ENCODE peak calls at places on chromosome 7, in six cellular contexts. One of them, this sample, is unnamed.

GRCh38 chr7:139955098-139955820 is 107.5 kb downstream of the PARP12 start:
- DNase-seq in T follicular helper cell: no peak
- DNase-seq in H9: no peak
- DNase-seq in psoas muscle: no peak
- DNase-seq in NCI-H1694 treated with DMSO at 0.1 percent for 48 hours: no peak
- DNase-seq in M059J: no peak
- DNase-seq in this sample: no peak

GRCh38 chr7:47540387-47541093 is 41.4 kb downstream of the TNS3 start:
- DNase-seq in T follicular helper cell: no peak
- DNase-seq in H9: no peak
- DNase-seq in psoas muscle: no peak
- DNase-seq in NCI-H1694 treated with DMSO at 0.1 percent for 48 hours: no peak
- DNase-seq in M059J: no peak
- DNase-seq in this sample: no peak

GRCh38 chr7:40437498-40437897 is 302.7 kb downstream of the SUGCT start:
- DNase-seq in T follicular helper cell: no peak
- DNase-seq in H9: no peak
- DNase-seq in psoas muscle: no peak
- DNase-seq in NCI-H1694 treated with DMSO at 0.1 percent for 48 hours: peak
- DNase-seq in M059J: peak
- DNase-seq in this sample: no peak

GRCh38 chr7:105222953-105223352 is 165.8 kb downstream of the SRPK2 start:
- DNase-seq in T follicular helper cell: no peak
- DNase-seq in H9: no peak
- DNase-seq in psoas muscle: no peak
- DNase-seq in NCI-H1694 treated with DMSO at 0.1 percent for 48 hours: no peak
- DNase-seq in M059J: no peak
- DNase-seq in this sample: no peak

GRCh38 chr7:16708496-16708895 is 45.1 kb upstream of the TSPAN13 start:
- DNase-seq in T follicular helper cell: no peak
- DNase-seq in H9: no peak
- DNase-seq in psoas muscle: no peak
- DNase-seq in NCI-H1694 treated with DMSO at 0.1 percent for 48 hours: no peak
- DNase-seq in M059J: peak
- DNase-seq in this sample: no peak

GRCh38 chr7:63789378-63790176 is 209.1 kb upstream of the ZNF722 start:
- DNase-seq in T follicular helper cell: no peak
- DNase-seq in H9: no peak
- DNase-seq in psoas muscle: peak
- DNase-seq in NCI-H1694 treated with DMSO at 0.1 percent for 48 hours: no peak
- DNase-seq in M059J: no peak
- DNase-seq in this sample: no peak

GRCh38 chr7:137940656-137941518 is 61.0 kb downstream of the CREB3L2 start:
- DNase-seq in T follicular helper cell: no peak
- DNase-seq in H9: no peak
- DNase-seq in psoas muscle: no peak
- DNase-seq in NCI-H1694 treated with DMSO at 0.1 percent for 48 hours: no peak
- DNase-seq in M059J: no peak
- DNase-seq in this sample: no peak

GRCh38 chr7:148483515-148483914 is 107.1 kb upstream of the C7orf33 start:
- DNase-seq in T follicular helper cell: no peak
- DNase-seq in H9: no peak
- DNase-seq in psoas muscle: no peak
- DNase-seq in NCI-H1694 treated with DMSO at 0.1 percent for 48 hours: no peak
- DNase-seq in M059J: no peak
- DNase-seq in this sample: no peak

GRCh38 chr7:37405603-37406122 is 43.0 kb downstream of the ELMO1 start:
- DNase-seq in T follicular helper cell: no peak
- DNase-seq in H9: no peak
- DNase-seq in psoas muscle: peak
- DNase-seq in NCI-H1694 treated with DMSO at 0.1 percent for 48 hours: no peak
- DNase-seq in M059J: peak
- DNase-seq in this sample: no peak

GRCh38 chr7:149067869-149068268 is 22.6 kb downstream of the ZNF786 start:
- DNase-seq in T follicular helper cell: no peak
- DNase-seq in H9: no peak
- DNase-seq in psoas muscle: no peak
- DNase-seq in NCI-H1694 treated with DMSO at 0.1 percent for 48 hours: no peak
- DNase-seq in M059J: no peak
- DNase-seq in this sample: no peak

GRCh38 chr7:83782628-83783027 is 133.7 kb upstream of the SEMA3E start:
- DNase-seq in T follicular helper cell: no peak
- DNase-seq in H9: no peak
- DNase-seq in psoas muscle: no peak
- DNase-seq in NCI-H1694 treated with DMSO at 0.1 percent for 48 hours: no peak
- DNase-seq in M059J: peak
- DNase-seq in this sample: no peak

GRCh38 chr7:116731019-116731388 is 59.0 kb downstream of the MET start:
- DNase-seq in T follicular helper cell: no peak
- DNase-seq in H9: no peak
- DNase-seq in psoas muscle: no peak
- DNase-seq in NCI-H1694 treated with DMSO at 0.1 percent for 48 hours: no peak
- DNase-seq in M059J: no peak
- DNase-seq in this sample: no peak

GRCh38 chr7:2210551-2211258 is 22.0 kb downstream of the MAD1L1 start:
- DNase-seq in T follicular helper cell: no peak
- DNase-seq in H9: no peak
- DNase-seq in psoas muscle: no peak
- DNase-seq in NCI-H1694 treated with DMSO at 0.1 percent for 48 hours: no peak
- DNase-seq in M059J: no peak
- DNase-seq in this sample: peak

GRCh38 chr7:142807855-142808460 is 37.2 kb downstream of the PRSS2 start:
- DNase-seq in T follicular helper cell: no peak
- DNase-seq in H9: no peak
- DNase-seq in psoas muscle: no peak
- DNase-seq in NCI-H1694 treated with DMSO at 0.1 percent for 48 hours: no peak
- DNase-seq in M059J: peak
- DNase-seq in this sample: no peak

GRCh38 chr7:10720042-10720441 is 253.6 kb upstream of the PHF14 start:
- DNase-seq in T follicular helper cell: no peak
- DNase-seq in H9: no peak
- DNase-seq in psoas muscle: no peak
- DNase-seq in NCI-H1694 treated with DMSO at 0.1 percent for 48 hours: no peak
- DNase-seq in M059J: no peak
- DNase-seq in this sample: no peak

GRCh38 chr7:13903997-13904396 is 85.5 kb downstream of the ETV1 start:
- DNase-seq in T follicular helper cell: no peak
- DNase-seq in H9: no peak
- DNase-seq in psoas muscle: no peak
- DNase-seq in NCI-H1694 treated with DMSO at 0.1 percent for 48 hours: no peak
- DNase-seq in M059J: peak
- DNase-seq in this sample: no peak

GRCh38 chr7:2522780-2523433 is 3.3 kb downstream of the LFNG start:
- DNase-seq in T follicular helper cell: no peak
- DNase-seq in H9: peak
- DNase-seq in psoas muscle: no peak
- DNase-seq in NCI-H1694 treated with DMSO at 0.1 percent for 48 hours: no peak
- DNase-seq in M059J: peak
- DNase-seq in this sample: no peak

GRCh38 chr7:67429735-67430134 is 433.1 kb downstream of the TYW1 start:
- DNase-seq in T follicular helper cell: no peak
- DNase-seq in H9: no peak
- DNase-seq in psoas muscle: no peak
- DNase-seq in NCI-H1694 treated with DMSO at 0.1 percent for 48 hours: no peak
- DNase-seq in M059J: no peak
- DNase-seq in this sample: no peak

GRCh38 chr7:154759989-154760388 is 242.9 kb downstream of the PAXIP1 start:
- DNase-seq in T follicular helper cell: no peak
- DNase-seq in H9: no peak
- DNase-seq in psoas muscle: no peak
- DNase-seq in NCI-H1694 treated with DMSO at 0.1 percent for 48 hours: no peak
- DNase-seq in M059J: no peak
- DNase-seq in this sample: no peak

GRCh38 chr7:25894002-25894901 is 257.7 kb upstream of the NFE2L3 start:
- DNase-seq in T follicular helper cell: peak
- DNase-seq in H9: peak
- DNase-seq in psoas muscle: peak
- DNase-seq in NCI-H1694 treated with DMSO at 0.1 percent for 48 hours: peak
- DNase-seq in M059J: peak
- DNase-seq in this sample: no peak